ENCODE peak calls at places on chromosomes 11 and 22, in seven cellular contexts. G is mucosa of descending colon, N is hepatocyte, P is tibial nerve, Q is adrenal gland, E is ovary, Y is esophagus squamous epithelium. T is an unnamed sample. For H3K36me3, the result is how much of the 10 kb centered on the place peaks cover.

GRCh38 chr22:16965560-16965959 is 42.5 kb downstream of the GAB4 start:
- DNase-seq in Y (no peak), Q (no peak), P (no peak), E (no peak), G (no peak), N (no peak), T (no peak)

GRCh38 chr11:58028687-58029411 is 1.9 kb upstream of the OR6Q1 start:
- DNase-seq in Q (peak), G (peak), P (no peak), Y (no peak), N (no peak), E (no peak), T (no peak)

GRCh38 chr11:75306529-75306928 is 44.9 kb downstream of the ARRB1 start:
- DNase-seq in G (no peak), P (no peak), N (no peak), Y (no peak), E (no peak), Q (no peak), T (no peak)

GRCh38 chr22:36635483-36635882 is 68.1 kb downstream of the CACNG2 start:
- DNase-seq in N (no peak), Q (no peak), E (no peak), P (no peak), G (no peak), Y (no peak), T (no peak)

GRCh38 chr11:61004037-61004641 is 32.7 kb downstream of the CD6 start:
- DNase-seq in N (peak), G (no peak), Y (no peak), P (no peak), E (peak), Q (no peak), T (no peak)

GRCh38 chr22:20271114-20271994 is 3.2 kb upstream of the RTN4R start:
- DNase-seq in E (no peak), Q (peak), Y (no peak), N (no peak), P (no peak), G (no peak), T (no peak)

GRCh38 chr11:13883589-13883988 is 78.9 kb upstream of the SPON1 start:
- DNase-seq in N (no peak), G (no peak), Q (no peak), P (no peak), Y (no peak), E (no peak), T (no peak)

GRCh38 chr11:105168457-105168856 is 28.9 kb upstream of the CARD18 start:
- DNase-seq in Y (no peak), P (no peak), G (no peak), E (no peak), N (no peak), Q (no peak), T (no peak)

GRCh38 chr11:23988381-23989006 is 508.4 kb upstream of the LUZP2 start:
- DNase-seq in P (no peak), Q (no peak), Y (no peak), G (no peak), E (no peak), N (no peak), T (no peak)

GRCh38 chr11:66720223-66720898 is 8.7 kb downstream of the SPTBN2 start:
- DNase-seq in Y (no peak), E (no peak), G (peak), Q (peak), P (no peak), N (peak), T (peak)

DNA sequence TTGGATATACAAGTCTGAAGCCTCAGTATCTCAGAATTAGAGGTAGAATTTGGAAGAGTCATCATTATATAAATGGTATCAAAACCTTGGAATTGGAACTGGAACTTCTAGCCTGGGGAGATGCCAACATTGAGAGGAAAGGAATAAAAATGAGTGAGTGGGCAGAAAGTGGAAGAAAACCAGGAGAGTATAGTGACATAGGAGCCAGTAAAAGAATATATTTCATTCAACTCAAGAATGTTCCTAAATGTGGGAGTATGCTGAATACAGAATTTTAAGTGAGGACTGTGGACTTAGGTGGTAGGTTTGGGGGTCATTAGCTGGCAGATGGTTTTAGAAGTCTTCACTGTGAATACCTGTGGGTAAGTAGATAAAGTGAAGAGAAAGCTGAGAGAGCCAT is 60.1 kb downstream of the PDHX start:
- DNase-seq in Q (no peak), E (no peak), G (no peak), N (no peak), Y (no peak), P (no peak), T (no peak)
- TF ChIP-seq CTCF in Q (no peak), E (no peak), G (no peak), N (no peak), Y (no peak), P (no peak), T (no peak)

DNA sequence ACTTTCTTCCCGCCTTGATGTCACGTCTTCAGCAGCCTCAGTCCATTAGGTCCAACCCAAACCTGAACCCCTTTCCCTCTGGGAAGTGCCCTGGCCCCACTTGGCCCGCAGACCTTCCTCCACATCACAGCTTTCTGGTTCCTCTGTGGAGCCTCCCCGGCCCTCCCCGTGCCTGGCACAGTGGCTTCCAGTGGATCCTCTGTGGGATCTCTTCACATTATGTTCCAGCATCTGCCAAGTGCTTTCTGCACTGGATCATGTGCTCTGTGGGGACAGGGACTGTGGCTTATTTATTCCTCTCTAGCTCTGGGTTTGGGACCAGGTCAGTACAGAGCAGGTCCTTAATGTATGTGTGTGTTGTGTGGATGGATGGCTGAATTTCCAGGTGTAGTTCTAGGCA is 30.9 kb downstream of the POLR3H start:
- DNase-seq in Y (no peak), P (no peak), E (no peak), N (no peak), Q (no peak), G (no peak), T (no peak)
- H3K36me3 ChIP-seq in Y (half or more), P (under half), E (under half), N (under half), Q (under half), G (under half), T (under half)

GRCh38 chr11:32713496-32713895 is 81.0 kb downstream of the CCDC73 start:
- DNase-seq in G (no peak), Y (no peak), P (no peak), Q (no peak), E (no peak), N (peak), T (no peak)
- TF ChIP-seq CTCF in G (no peak), Y (no peak), P (no peak), Q (peak), E (no peak), N (peak), T (no peak)

DNA sequence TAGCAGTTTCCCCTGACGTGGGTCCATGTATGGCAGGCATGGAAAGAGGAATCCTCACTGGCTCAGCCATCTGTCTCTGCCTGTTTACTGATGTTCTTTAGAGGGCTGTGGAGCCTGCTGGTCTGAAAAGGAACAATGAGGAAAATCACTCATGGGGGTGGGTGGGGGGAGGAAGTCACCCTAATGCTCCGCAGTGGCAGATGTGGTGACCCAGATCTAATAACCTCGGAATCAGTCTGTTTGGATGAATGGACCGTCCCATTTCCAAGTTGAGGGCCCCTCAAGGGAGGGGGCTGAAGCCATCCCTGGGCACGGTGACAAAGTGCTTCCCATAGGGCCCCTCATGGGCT is 4.4 kb downstream of the BCR start:
- DNase-seq in G (no peak), Q (no peak), Y (no peak), E (no peak), N (no peak), P (no peak), T (no peak)
- H3K36me3 ChIP-seq in G (under half), Q (under half), Y (under half), E (under half), N (under half), P (under half), T (under half)

DNA sequence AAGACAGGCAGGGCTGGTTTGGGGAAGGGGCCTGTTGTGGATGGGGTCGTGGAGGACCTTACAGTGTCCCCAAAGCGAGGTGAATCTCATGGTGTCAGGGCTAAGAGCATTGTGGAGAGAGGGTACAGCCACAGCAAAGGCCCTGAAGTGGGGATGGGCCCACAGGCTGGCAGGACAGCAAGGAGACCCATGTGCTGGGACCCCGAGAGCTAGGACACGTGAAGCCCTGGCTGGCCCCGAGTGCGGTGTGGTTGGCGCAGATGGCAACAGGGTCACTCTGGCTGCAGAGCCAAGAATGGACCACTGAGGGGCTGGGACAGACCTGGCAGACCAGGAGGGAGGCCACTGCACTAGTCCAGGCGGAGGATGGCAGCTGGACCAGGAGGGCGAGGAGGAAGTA is 30.0 kb upstream of the KCNQ1OT1 start:
- DNase-seq in Q (no peak), Y (no peak), G (no peak), E (no peak), P (no peak), N (no peak), T (no peak)
- TF ChIP-seq CTCF in Q (no peak), Y (no peak), G (no peak), E (no peak), P (no peak), N (no peak), T (no peak)

GRCh38 chr11:18578975-18579598 is 9.4 kb downstream of the UEVLD start:
- DNase-seq in E (no peak), N (peak), Y (no peak), P (no peak), Q (no peak), G (peak), T (no peak)

DNA sequence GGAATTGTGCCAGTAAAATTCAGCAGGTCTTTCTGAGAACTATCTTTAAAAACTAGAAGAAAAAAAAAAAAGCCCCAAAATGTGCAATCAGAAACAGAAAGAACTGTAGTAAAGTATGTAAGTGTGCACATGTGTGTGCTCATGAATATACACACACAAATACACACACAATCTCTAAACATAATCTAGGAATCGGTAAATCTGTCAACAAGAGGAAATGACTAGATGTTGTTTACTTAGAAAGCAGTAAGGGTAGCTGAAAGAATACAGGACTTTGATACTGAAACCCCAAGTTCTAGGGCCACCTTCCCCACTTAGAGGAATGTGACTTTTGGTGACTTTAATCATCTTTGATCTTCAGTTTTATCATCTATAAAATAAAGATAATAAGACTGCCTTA is 13.2 kb downstream of the UEVLD start:
- DNase-seq in G (no peak), Q (no peak), E (no peak), Y (no peak), N (no peak), P (no peak), T (no peak)
- H3K36me3 ChIP-seq in G (under half), Q (under half), E (under half), Y (half or more), N (under half), P (under half), T (under half)

GRCh38 chr11:64185323-64186204 is at the start of gene STIP1:
- DNase-seq in Y (peak), E (peak), Q (peak), N (peak), G (peak), P (peak), T (peak)
- TF ChIP-seq CTCF in Y (peak), E (peak), Q (peak), N (peak), G (peak), P (peak), T (peak)